ENCODE peak calls at places on chromosomes 7 and 10, in four cellular contexts. R is K562, T is H1, L is GM12878. E is an unnamed sample.

GRCh38 chr10:79247373-79248137 is 99.7 kb upstream of the PPIF start:
- DNase-seq in R (no peak), L (no peak), T (no peak), E (no peak)

GRCh38 chr10:124496150-124496549 is 34.5 kb downstream of the LHPP start:
- DNase-seq in R (no peak), T (no peak), L (no peak), E (no peak)

GRCh38 chr7:2738766-2739549 is 51.0 kb downstream of the AMZ1 start:
- DNase-seq in T (peak; percentile 33), R (no peak), L (no peak), E (no peak)

GRCh38 chr10:117409549-117410283 is 34.5 kb upstream of the PDZD8 start:
- DNase-seq in L (no peak), R (no peak), T (no peak), E (no peak)

GRCh38 chr7:27199820-27200760 is at the start of gene HOXA13:
- DNase-seq in L (no peak), T (peak; percentile 72), R (peak; percentile 61), E (no peak)

GRCh38 chr7:27922907-27923306 is 182.9 kb downstream of the TAX1BP1 start:
- DNase-seq in T (no peak), R (no peak), L (peak; percentile 38), E (no peak)

GRCh38 chr10:62588116-62588515 is 213.9 kb downstream of the ZNF365 start:
- DNase-seq in R (no peak), L (no peak), T (no peak), E (no peak)

GRCh38 chr7:157897686-157898085 is 560.9 kb downstream of the DNAJB6 start:
- DNase-seq in T (no peak), R (no peak), L (no peak), E (no peak)

GRCh38 chr7:151175047-151175792 is 7.7 kb upstream of the GBX1 start:
- DNase-seq in L (no peak), R (no peak), T (no peak), E (no peak)

GRCh38 chr7:151175793-151176311 is 8.4 kb upstream of the GBX1 start:
- DNase-seq in L (no peak), R (no peak), T (peak; percentile 64), E (no peak)

GRCh38 chr7:151172273-151173141 is 5.0 kb upstream of the GBX1 start:
- DNase-seq in L (no peak), R (peak; percentile 97), T (peak; percentile 93), E (peak; percentile 50)

GRCh38 chr7:151173386-151174245 is 6.1 kb upstream of the GBX1 start:
- DNase-seq in T (no peak), R (no peak), L (no peak), E (no peak)

DNA sequence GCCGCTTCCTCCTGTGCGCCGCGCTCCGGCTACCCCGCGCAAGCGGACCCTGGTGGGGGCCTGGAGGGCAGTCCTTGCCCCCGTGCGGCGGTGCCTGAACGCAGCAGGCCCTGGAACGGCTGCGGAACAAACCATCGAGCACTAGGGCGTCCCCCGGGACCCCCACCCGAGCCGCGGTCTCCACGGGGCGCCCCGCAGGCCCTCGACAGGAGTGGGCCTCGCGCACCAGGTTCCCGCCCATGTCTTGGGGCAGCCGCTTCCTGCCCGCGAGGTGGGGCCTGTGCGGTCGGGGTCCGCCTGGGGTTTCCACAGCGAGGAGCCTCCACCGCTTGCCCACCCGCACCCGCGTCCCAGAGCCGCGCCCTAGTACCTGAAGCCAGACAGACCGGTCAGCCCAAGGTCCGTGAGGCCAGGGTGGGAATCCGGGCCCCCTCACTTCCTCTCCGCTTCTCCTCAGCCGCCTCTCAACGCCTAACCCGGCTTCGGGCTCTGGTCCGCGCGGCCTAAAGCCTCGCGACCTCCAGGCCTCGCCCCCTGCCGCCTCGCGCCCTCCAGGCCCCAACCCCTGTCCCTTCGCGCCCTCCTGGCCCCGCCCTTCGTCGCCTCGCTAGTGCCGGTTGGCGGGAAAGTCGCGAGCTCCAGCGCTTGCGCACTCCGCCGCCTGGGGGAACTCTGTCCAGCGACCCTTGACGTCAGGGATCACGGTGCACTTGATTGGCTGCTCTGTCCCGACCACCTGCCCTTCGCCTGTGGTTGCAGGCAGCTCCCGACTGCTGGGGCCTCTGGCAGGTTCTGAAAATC is 7.0 kb upstream of the GBX1 start:
- DNase-seq in R (no peak), T (peak; percentile 84), L (no peak), E (peak; percentile 11)
- TF ChIP-seq CHD1 in R (no peak), T (no peak), L (no peak), E (no peak)

GRCh38 chr7:107687656-107688055 is 27.0 kb downstream of the SLC26A4 start:
- DNase-seq in L (no peak), R (no peak), T (no peak), E (peak; percentile 51)

GRCh38 chr7:107690084-107690483 is 29.5 kb downstream of the SLC26A4 start:
- DNase-seq in L (no peak), T (no peak), R (no peak), E (no peak)

GRCh38 chr7:107690611-107691010 is 30.0 kb downstream of the SLC26A4 start:
- DNase-seq in T (no peak), R (no peak), L (no peak), E (peak; percentile 19)

GRCh38 chr7:107691713-107692112 is 31.1 kb downstream of the SLC26A4 start:
- DNase-seq in T (no peak), R (no peak), L (no peak), E (peak; percentile 34)

DNA sequence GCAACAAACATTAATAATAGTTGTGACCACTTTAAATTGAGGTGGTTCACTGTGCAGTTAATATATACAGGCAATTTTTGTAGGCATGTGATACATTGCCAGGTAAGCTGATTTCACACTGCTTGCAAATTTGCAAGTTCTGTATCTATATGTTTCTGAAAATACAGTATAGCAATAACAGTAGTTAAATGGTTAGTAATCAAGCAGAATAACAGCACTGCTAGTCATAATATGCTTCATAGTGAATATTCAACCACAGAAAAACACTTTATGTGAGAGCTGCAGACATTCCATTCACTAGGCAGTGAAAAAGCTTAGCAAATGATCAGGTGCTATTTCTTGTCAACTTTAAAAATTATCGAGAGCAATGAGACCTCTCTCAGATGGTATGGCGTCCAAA is 28.9 kb downstream of the SLC26A4 start:
- DNase-seq in R (no peak), L (no peak), T (no peak), E (no peak)
- TF ChIP-seq RAD21 in R (no peak), L (no peak), T (no peak), E (no peak)

DNA sequence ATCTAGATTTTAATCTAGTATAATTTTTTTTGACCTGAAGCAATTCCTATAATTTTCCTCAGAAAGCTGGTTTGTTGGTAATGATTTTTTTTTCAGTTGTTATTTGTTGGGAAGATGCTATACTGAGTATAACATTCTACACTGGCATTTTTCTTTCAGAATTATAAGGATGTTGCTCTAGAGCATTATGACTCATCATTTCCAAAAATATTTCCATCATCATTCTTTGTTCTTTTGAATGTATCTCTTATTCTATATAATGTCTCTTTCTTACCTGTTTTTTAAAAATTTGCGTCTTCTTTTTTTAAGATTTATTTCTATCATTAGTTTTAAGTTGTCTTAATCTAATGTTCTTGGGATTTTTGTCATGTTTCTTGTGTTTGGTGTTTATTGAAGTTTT is 356.5 kb upstream of the KCND2 start:
- DNase-seq in R (no peak), L (no peak), T (no peak), E (no peak)
- TF ChIP-seq CHD1 in R (no peak), L (no peak), T (no peak), E (no peak)

GRCh38 chr10:110394296-110394695 is 89.6 kb upstream of the SMNDC1 start:
- DNase-seq in L (no peak), R (no peak), T (no peak), E (no peak)
- TF ChIP-seq RAD21 in L (no peak), R (no peak), T (no peak), E (no peak)

DNA sequence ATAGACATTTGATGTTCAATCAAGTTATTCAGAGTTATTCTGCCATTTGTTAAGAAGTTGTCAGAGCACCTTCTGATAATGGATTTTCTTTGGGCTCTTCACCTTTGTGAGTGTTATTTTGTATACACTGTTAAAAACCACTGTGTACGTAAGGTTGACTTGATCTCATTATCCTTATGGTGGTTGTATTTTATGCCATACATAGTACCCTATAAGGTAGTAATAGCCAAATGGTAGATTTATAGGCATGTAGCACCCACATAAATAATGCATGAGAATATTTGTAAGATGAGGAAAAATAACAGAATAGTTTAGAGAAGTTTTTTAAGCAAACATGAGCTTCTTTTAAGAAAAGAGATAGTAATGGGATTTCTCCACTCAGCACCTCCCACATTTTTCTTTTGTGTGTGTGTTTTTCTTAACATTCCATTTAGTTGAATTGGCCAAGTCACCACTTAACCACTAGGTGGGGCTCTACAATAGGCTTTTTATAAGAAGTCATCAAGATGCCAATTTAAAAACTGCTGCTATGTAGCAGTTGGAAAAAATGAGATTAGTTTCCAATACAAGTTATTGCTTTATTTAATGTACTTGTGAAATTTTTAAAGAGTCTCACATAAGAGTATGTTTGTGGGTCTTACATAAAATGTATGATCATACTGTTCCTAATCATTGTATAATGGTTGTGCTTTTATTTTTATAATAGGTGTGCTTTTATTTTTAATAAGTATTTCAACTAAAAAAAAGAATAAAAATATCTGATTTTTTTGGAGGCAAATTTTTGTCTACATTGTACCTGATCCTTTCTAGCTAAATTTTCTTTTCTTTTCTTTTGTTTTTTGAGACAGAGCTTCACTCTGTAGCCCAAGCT is 41.1 kb upstream of the STMP1 start:
- DNase-seq in L (no peak), R (peak; percentile 39), T (no peak), E (peak; percentile 91)
- TF ChIP-seq CHD1 in L (no peak), R (no peak), T (no peak), E (no peak)

GRCh38 chr7:129163875-129164544 is 19.5 kb downstream of the TSPAN33 start:
- DNase-seq in R (peak; percentile 67), T (no peak), L (no peak), E (peak; percentile 76)
- TF ChIP-seq RAD21 in R (peak; percentile 79), T (peak; percentile 48), L (peak; percentile 60), E (peak; percentile 67)

DNA sequence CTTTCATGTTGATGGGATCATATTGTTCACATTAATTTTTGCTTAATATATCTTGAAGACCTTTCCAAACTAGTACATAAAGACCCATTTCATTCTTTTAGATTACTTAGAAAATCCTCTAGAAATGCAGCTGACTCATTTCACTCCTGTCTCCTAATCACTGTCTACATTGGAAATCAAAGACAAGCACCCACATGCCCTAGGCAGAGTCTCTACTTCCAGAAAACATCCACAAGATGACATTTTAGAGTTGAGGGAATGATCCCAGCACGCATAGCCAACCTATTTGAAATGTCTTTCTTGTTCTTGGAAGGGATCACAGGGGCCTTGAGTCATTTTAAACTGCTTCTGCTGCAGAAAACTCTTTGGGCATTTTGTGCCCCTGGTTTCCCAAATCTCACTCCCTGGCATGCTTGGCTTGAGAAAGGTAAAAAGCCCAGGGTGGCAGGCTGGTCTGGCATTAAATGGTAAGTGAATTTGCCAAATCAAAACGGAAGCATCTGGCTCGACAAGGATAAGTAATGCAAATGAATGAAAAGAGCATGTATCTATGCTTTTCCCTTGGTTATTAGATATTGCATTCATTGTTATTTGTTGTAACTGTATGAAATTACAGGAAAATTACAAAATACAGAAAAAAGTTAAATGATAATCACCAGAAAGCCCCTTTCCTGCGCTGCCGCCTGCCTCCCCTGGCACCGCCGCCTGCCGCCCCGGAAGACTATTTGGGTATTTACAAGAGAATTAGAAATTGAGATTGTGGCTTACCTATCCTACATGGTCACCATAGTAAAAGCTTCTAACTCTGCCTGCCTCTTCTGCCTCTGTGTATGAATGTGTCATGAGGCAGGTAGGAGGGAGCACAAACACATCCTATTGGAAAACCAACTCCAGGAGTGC is 225.3 kb downstream of the PTEN start:
- DNase-seq in L (no peak), T (no peak), R (no peak), E (no peak)
- TF ChIP-seq CHD1 in L (no peak), T (no peak), R (no peak), E (no peak)

GRCh38 chr10:28558186-28558585 is 25.3 kb downstream of the WAC start:
- DNase-seq in T (no peak), L (no peak), R (no peak), E (no peak)
- TF ChIP-seq RAD21 in T (no peak), L (no peak), R (no peak), E (no peak)

E was measured in IMR-90.